ENCODE peak calls at places on chromosomes 2 and 18, in four cellular contexts. One of them, this sample, is unnamed.

GRCh38 chr2:201118957-201119848 is 3.2 kb downstream of the CFLAR start:
- DNase-seq in AG10803: peak; percentile 58
- DNase-seq in RWPE1: no peak
- DNase-seq in nephron progenitor cell: no peak
- DNase-seq in this sample: peak; percentile 44

GRCh38 chr2:234823877-234824376 is 127.9 kb upstream of the SH3BP4 start:
- DNase-seq in AG10803: peak; percentile 100
- DNase-seq in RWPE1: peak; percentile 37
- DNase-seq in nephron progenitor cell: no peak
- DNase-seq in this sample: peak; percentile 98

GRCh38 chr2:227939271-227940027 is 68.0 kb downstream of the DAW1 start:
- DNase-seq in AG10803: peak; percentile 30
- DNase-seq in RWPE1: peak; percentile 13
- DNase-seq in nephron progenitor cell: peak; percentile 43
- DNase-seq in this sample: peak; percentile 54

GRCh38 chr18:57887984-57888383 is 84.9 kb upstream of the ATP8B1 start:
- DNase-seq in AG10803: no peak
- DNase-seq in RWPE1: no peak
- DNase-seq in nephron progenitor cell: no peak
- DNase-seq in this sample: no peak

GRCh38 chr2:62499430-62500060 is 6.5 kb downstream of the TMEM17 start:
- DNase-seq in AG10803: no peak
- DNase-seq in RWPE1: no peak
- DNase-seq in nephron progenitor cell: no peak
- DNase-seq in this sample: no peak

GRCh38 chr2:105321875-105322646 is 7.5 kb downstream of the TGFBRAP1 start:
- DNase-seq in AG10803: peak; percentile 34
- DNase-seq in RWPE1: no peak
- DNase-seq in nephron progenitor cell: no peak
- DNase-seq in this sample: peak; percentile 8

GRCh38 chr2:19070866-19071265 is 287.6 kb downstream of the OSR1 start:
- DNase-seq in AG10803: no peak
- DNase-seq in RWPE1: no peak
- DNase-seq in nephron progenitor cell: no peak
- DNase-seq in this sample: peak; percentile 58

GRCh38 chr2:159134979-159135378 is 151.5 kb downstream of the WDSUB1 start:
- DNase-seq in AG10803: no peak
- DNase-seq in RWPE1: no peak
- DNase-seq in nephron progenitor cell: no peak
- DNase-seq in this sample: no peak

GRCh38 chr2:175156534-175156933 is 11.5 kb downstream of the ATF2 start:
- DNase-seq in AG10803: no peak
- DNase-seq in RWPE1: no peak
- DNase-seq in nephron progenitor cell: no peak
- DNase-seq in this sample: peak; percentile 30

GRCh38 chr2:40240067-40240466 is 211.8 kb downstream of the SLC8A1 start:
- DNase-seq in AG10803: peak; percentile 98
- DNase-seq in RWPE1: peak; percentile 27
- DNase-seq in nephron progenitor cell: no peak
- DNase-seq in this sample: peak; percentile 96

GRCh38 chr2:118059919-118060478 is 28.3 kb upstream of the INSIG2 start:
- DNase-seq in AG10803: peak; percentile 99
- DNase-seq in RWPE1: no peak
- DNase-seq in nephron progenitor cell: no peak
- DNase-seq in this sample: peak; percentile 98

GRCh38 chr2:216235896-216236295 is 126.7 kb downstream of the XRCC5 start:
- DNase-seq in AG10803: no peak
- DNase-seq in RWPE1: no peak
- DNase-seq in nephron progenitor cell: no peak
- DNase-seq in this sample: no peak

GRCh38 chr18:49487711-49488310 is 777 bp upstream of the C18orf32 start:
- DNase-seq in AG10803: no peak
- DNase-seq in RWPE1: no peak
- DNase-seq in nephron progenitor cell: no peak
- DNase-seq in this sample: peak; percentile 20

GRCh38 chr2:187550797-187551306 is 3.4 kb downstream of the TFPI start:
- DNase-seq in AG10803: no peak
- DNase-seq in RWPE1: no peak
- DNase-seq in nephron progenitor cell: no peak
- DNase-seq in this sample: no peak

GRCh38 chr18:58015045-58015444 is 29.0 kb upstream of the NEDD4L start:
- DNase-seq in AG10803: no peak
- DNase-seq in RWPE1: no peak
- DNase-seq in nephron progenitor cell: no peak
- DNase-seq in this sample: no peak

DNA sequence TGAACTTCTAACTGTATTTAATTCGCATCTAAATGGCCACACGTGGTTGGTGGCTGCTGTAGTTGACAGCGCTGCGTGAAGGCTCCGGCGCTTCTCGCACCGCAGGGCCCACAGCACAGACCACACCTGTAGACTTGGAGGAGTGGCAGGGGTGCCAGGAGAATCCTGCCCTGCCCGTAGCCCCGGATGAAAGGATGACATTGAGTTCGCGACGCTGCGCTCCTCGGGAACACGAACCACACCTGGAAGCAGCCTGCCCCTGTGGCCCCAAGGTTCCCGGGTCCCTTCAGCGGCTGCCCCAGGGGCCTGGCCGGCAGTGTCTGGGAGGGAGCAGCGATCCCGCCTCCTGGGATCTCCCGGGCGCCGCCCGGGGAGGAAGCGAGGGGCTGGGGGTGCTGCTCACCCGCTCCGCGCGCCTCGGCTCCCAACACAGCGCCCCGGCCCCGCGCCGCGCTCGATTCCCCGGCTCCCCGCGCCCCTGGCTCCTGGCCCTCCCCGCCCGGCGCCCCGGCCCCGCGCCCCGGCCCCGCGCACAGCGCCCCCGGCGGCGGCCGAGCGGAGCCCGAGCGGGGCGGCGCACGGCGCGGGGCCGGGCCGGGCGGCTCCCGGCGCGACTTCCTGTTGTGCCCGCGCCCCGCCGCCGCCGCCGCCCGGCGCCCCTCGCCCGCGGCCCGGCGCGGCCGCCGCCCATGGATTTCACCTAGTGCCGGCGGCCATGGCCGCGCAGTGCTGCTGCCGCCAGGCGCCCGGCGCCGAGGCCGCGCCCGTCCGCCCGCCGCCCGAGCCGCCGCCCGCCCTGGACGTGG is at the start of gene RNPEPL1:
- DNase-seq in AG10803: no peak
- DNase-seq in RWPE1: no peak
- DNase-seq in nephron progenitor cell: peak; percentile 69
- DNase-seq in this sample: no peak
- TF ChIP-seq CTCF in AG10803: peak; percentile 8
- TF ChIP-seq CTCF in RWPE1: peak; percentile 32
- TF ChIP-seq CTCF in nephron progenitor cell: no peak
- TF ChIP-seq CTCF in this sample: no peak

GRCh38 chr2:135532581-135532980 is 1.3 kb downstream of the R3HDM1 start:
- DNase-seq in AG10803: peak; percentile 5
- DNase-seq in RWPE1: no peak
- DNase-seq in nephron progenitor cell: no peak
- DNase-seq in this sample: peak; percentile 6

GRCh38 chr2:135530313-135531230 is at the start of gene ZRANB3:
- DNase-seq in AG10803: peak; percentile 97
- DNase-seq in RWPE1: peak; percentile 97
- DNase-seq in nephron progenitor cell: peak; percentile 88
- DNase-seq in this sample: peak; percentile 98

GRCh38 chr2:135528006-135528405 is 3.0 kb downstream of the ZRANB3 start:
- DNase-seq in AG10803: no peak
- DNase-seq in RWPE1: no peak
- DNase-seq in nephron progenitor cell: no peak
- DNase-seq in this sample: no peak

GRCh38 chr2:135525786-135526185 is 5.2 kb downstream of the ZRANB3 start:
- DNase-seq in AG10803: no peak
- DNase-seq in RWPE1: no peak
- DNase-seq in nephron progenitor cell: no peak
- DNase-seq in this sample: no peak

GRCh38 chr2:135531231-135532197 is at the start of gene R3HDM1:
- DNase-seq in AG10803: peak; percentile 100
- DNase-seq in RWPE1: peak; percentile 99
- DNase-seq in nephron progenitor cell: peak; percentile 95
- DNase-seq in this sample: peak; percentile 100
- TF ChIP-seq CTCF in AG10803: no peak
- TF ChIP-seq CTCF in RWPE1: no peak
- TF ChIP-seq CTCF in nephron progenitor cell: no peak
- TF ChIP-seq CTCF in this sample: no peak

DNA sequence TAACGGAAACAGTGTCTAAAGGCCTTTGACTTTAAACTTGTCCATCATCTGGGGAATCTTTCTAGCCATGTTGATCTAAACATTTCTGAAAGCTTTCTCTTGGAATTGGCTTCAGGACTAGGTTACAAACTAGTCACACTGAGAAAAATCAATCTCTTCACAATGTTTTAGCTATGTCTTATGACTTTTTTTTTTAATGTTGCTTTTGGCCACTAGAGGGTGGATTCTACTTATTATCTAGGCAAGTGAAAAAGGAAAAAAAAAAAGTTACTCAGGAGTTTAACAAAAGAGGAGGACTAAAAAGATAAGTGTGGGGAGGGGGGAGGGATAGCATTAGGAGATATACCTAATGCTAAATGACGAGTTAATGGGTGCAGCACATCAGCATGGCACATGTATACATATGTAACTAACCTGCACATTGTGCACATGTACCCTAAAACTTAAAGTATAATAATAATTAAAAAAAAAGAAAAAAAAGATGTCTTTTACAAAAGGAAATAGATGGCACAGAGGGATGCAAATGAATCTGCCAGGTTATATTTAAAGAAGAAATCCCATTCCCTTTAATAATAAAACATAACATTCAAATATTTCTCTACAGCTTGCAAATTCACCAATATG is 160.4 kb upstream of the PID1 start:
- DNase-seq in AG10803: peak; percentile 65
- DNase-seq in RWPE1: peak; percentile 32
- DNase-seq in nephron progenitor cell: no peak
- DNase-seq in this sample: peak; percentile 82
- TF ChIP-seq CTCF in AG10803: peak; percentile 60
- TF ChIP-seq CTCF in RWPE1: peak; percentile 69
- TF ChIP-seq CTCF in nephron progenitor cell: peak; percentile 50
- TF ChIP-seq CTCF in this sample: peak; percentile 48

GRCh38 chr18:35376393-35376741 is 770 bp downstream of the ZNF396 start:
- DNase-seq in AG10803: no peak
- DNase-seq in RWPE1: no peak
- DNase-seq in nephron progenitor cell: peak; percentile 31
- DNase-seq in this sample: no peak

GRCh38 chr18:35379421-35379820 is 2.3 kb upstream of the ZNF396 start:
- DNase-seq in AG10803: no peak
- DNase-seq in RWPE1: no peak
- DNase-seq in nephron progenitor cell: no peak
- DNase-seq in this sample: no peak

GRCh38 chr18:35371412-35372195 is 5.5 kb downstream of the ZNF396 start:
- DNase-seq in AG10803: peak; percentile 83
- DNase-seq in RWPE1: no peak
- DNase-seq in nephron progenitor cell: no peak
- DNase-seq in this sample: peak; percentile 88

GRCh38 chr18:35378206-35378795 is 1.2 kb upstream of the ZNF396 start:
- DNase-seq in AG10803: peak; percentile 67
- DNase-seq in RWPE1: no peak
- DNase-seq in nephron progenitor cell: no peak
- DNase-seq in this sample: peak; percentile 38

GRCh38 chr18:35376742-35377695 is at the start of gene ZNF396:
- DNase-seq in AG10803: peak; percentile 62
- DNase-seq in RWPE1: peak; percentile 48
- DNase-seq in nephron progenitor cell: peak; percentile 80
- DNase-seq in this sample: peak; percentile 30
- TF ChIP-seq CTCF in AG10803: no peak
- TF ChIP-seq CTCF in RWPE1: no peak
- TF ChIP-seq CTCF in nephron progenitor cell: no peak
- TF ChIP-seq CTCF in this sample: no peak

DNA sequence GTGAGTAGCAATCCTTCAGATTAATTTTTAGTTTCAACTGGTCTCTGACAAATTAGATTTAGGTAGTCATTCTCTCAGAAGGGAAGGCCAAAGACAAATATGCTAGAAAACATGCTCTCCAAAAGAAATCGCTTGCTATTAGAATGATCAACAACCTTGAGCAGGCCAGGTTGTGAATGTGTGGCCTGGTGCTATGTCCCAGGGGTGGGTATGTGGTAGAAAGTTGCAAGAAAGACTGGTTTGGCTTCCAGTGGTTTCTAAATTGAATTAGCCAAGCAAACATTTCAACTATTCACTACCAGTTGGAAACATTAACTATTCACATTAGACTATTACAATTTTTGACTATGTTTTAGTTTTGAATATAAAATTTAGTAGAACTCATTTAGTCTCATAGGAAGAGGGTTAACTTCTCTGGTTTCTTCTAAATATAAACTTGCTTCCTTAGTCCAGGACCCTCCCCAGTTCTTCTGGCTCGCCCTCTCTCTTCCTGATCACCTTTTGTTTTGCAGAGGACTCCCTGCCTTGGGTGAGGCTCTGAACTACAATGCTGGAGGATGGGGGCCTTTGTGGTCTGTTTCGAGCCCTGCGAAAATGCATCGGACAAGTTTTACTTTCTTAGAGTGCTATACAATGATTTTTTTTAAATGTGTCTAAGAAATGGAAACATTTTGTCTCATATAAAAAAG is 374.8 kb upstream of the ZEB2 start:
- DNase-seq in AG10803: peak; percentile 32
- DNase-seq in RWPE1: no peak
- DNase-seq in nephron progenitor cell: no peak
- DNase-seq in this sample: no peak
- TF ChIP-seq CTCF in AG10803: no peak
- TF ChIP-seq CTCF in RWPE1: no peak
- TF ChIP-seq CTCF in nephron progenitor cell: no peak
- TF ChIP-seq CTCF in this sample: no peak

This sample was measured in fibroblast of mammary gland.